ENCODE peak calls at places on chromosome 17, in nine cellular contexts. U is M059J; R is stimulated activated CD8-positive, alpha-beta memory T cell treated with anti-CD3 and anti-CD28 coated beads, Interleukin-4, amount 100 ng/mL, for 1 hour; M is lung; O is mesothelial cell of epicardium; B is activated naive CD8-positive, alpha-beta T cell treated with anti-CD3 and anti-CD28 coated beads, Interleukin-2, amount 50 U/mL, for 24 hours; G is lung microvascular endothelial cell; C is T-helper 1 cell; I is stimulated activated CD4-positive, alpha-beta T cell treated with anti-CD3 and anti-CD28 coated beads, Interleukin-12 subunit alpha, Interleukin-12 subunit beta, amount 100 ng/mL, for 4 hours. V is an unnamed sample.
A peak's percentile ranks its signal among the peaks of the same experiment; 100 is the strongest.

GRCh38 chr17:28744104-28744801 is 442 bp downstream of the TRAF4 start:
- DNase-seq in O (no peak), G (peak; percentile 52), C (peak; percentile 48), M (peak; percentile 50), R (no peak), I (peak; percentile 77), B (peak; percentile 83), U (peak; percentile 47), V (peak; percentile 36)

GRCh38 chr17:37642706-37643105 is 540 bp downstream of the DDX52 start:
- DNase-seq in O (no peak), U (peak; percentile 26), I (no peak), C (no peak), G (peak; percentile 26), B (no peak), M (no peak), R (no peak), V (no peak)

GRCh38 chr17:50832267-50833227 is 2.8 kb upstream of the WFIKKN2 start:
- DNase-seq in R (no peak), M (no peak), C (no peak), B (no peak), O (no peak), U (no peak), I (no peak), G (no peak), V (no peak)

GRCh38 chr17:77110006-77110374 is 30.8 kb upstream of the SEC14L1 start:
- DNase-seq in C (no peak), O (no peak), I (no peak), R (no peak), M (no peak), B (no peak), G (peak; percentile 69), U (peak; percentile 82), V (no peak)

GRCh38 chr17:67390646-67391480 is 13.8 kb downstream of the PITPNC1 start:
- DNase-seq in B (peak; percentile 74), M (peak; percentile 37), C (no peak), O (no peak), R (peak; percentile 40), U (peak; percentile 97), I (peak; percentile 43), G (peak; percentile 30), V (peak; percentile 38)

GRCh38 chr17:21098934-21099687 is 27.7 kb upstream of the DHRS7B start:
- DNase-seq in M (peak; percentile 58), R (no peak), U (peak; percentile 86), I (peak; percentile 57), G (peak; percentile 70), B (peak; percentile 74), C (peak; percentile 18), O (peak; percentile 29), V (peak; percentile 75)

GRCh38 chr17:4944163-4944553 is 4.1 kb downstream of the RNF167 start:
- DNase-seq in R (no peak), M (no peak), C (no peak), B (peak; percentile 56), I (no peak), U (no peak), O (no peak), G (no peak), V (no peak)

GRCh38 chr17:82985973-82986372 is 93.4 kb upstream of the METRNL start:
- DNase-seq in B (peak; percentile 59), O (no peak), M (peak; percentile 29), I (peak; percentile 32), U (no peak), C (peak; percentile 30), G (peak; percentile 71), R (peak; percentile 32), V (no peak)

GRCh38 chr17:75108193-75108592 is 1.6 kb upstream of the ARMC7 start:
- DNase-seq in C (no peak), I (no peak), M (no peak), B (no peak), U (no peak), G (no peak), R (no peak), O (no peak), V (no peak)

GRCh38 chr17:50637829-50638571 is 3.3 kb downstream of the ABCC3 start:
- DNase-seq in I (no peak), R (no peak), B (no peak), C (no peak), G (no peak), U (no peak), M (no peak), O (no peak), V (no peak)

GRCh38 chr17:68457168-68457538 is at the start of gene WIPI1:
- DNase-seq in C (no peak), G (no peak), R (no peak), U (peak; percentile 41), B (no peak), M (peak; percentile 66), O (no peak), I (no peak), V (no peak)

GRCh38 chr17:71180801-71181385 is 939.9 kb upstream of the SOX9 start:
- DNase-seq in G (no peak), O (no peak), M (no peak), C (no peak), R (no peak), I (no peak), B (no peak), U (peak; percentile 94), V (no peak)

GRCh38 chr17:58032691-58033415 is 25.8 kb upstream of the SRSF1 start:
- DNase-seq in G (no peak), O (no peak), B (no peak), M (no peak), I (no peak), U (no peak), C (no peak), R (no peak), V (no peak)

GRCh38 chr17:72677714-72678390 is 414.6 kb downstream of the SLC39A11 start:
- DNase-seq in C (no peak), G (no peak), M (no peak), I (no peak), U (no peak), O (no peak), R (no peak), B (no peak), V (no peak)

GRCh38 chr17:1398900-1399299 is 1.1 kb downstream of the YWHAE start:
- DNase-seq in R (no peak), I (peak; percentile 11), U (peak; percentile 39), G (peak; percentile 62), C (no peak), B (peak; percentile 20), O (no peak), M (no peak), V (no peak)

GRCh38 chr17:76191891-76192290 is 48.4 kb downstream of the RNF157 start:
- DNase-seq in M (no peak), B (no peak), G (peak; percentile 20), O (no peak), C (no peak), U (no peak), R (no peak), I (no peak), V (peak; percentile 33)

GRCh38 chr17:66466933-66467367 is 164.5 kb downstream of the PRKCA start:
- DNase-seq in I (peak; percentile 30), M (peak; percentile 47), R (no peak), U (peak; percentile 98), B (peak; percentile 46), G (peak; percentile 52), C (no peak), O (no peak), V (no peak)

GRCh38 chr17:43401293-43401692 is 2.5 kb downstream of the ARL4D start:
- DNase-seq in M (no peak), I (no peak), R (no peak), B (no peak), U (peak; percentile 97), G (no peak), C (no peak), O (no peak), V (no peak)

GRCh38 chr17:41814195-41814594 is 1.4 kb downstream of the FKBP10 start:
- DNase-seq in B (no peak), G (no peak), R (no peak), O (no peak), I (no peak), U (no peak), M (no peak), C (no peak), V (no peak)

GRCh38 chr17:39212200-39212810 is 12.2 kb downstream of the RPL19 start:
- DNase-seq in M (no peak), I (no peak), O (no peak), B (no peak), C (no peak), G (no peak), U (no peak), R (no peak), V (no peak)

GRCh38 chr17:38454528-38454927 is 26.3 kb downstream of the ARHGAP23 start:
- DNase-seq in I (no peak), B (no peak), G (peak; percentile 87), M (peak; percentile 68), U (peak; percentile 95), C (no peak), R (no peak), O (no peak), V (no peak)

GRCh38 chr17:61456688-61457225 is 4.5 kb downstream of the TBX4 start:
- DNase-seq in M (no peak), I (no peak), G (no peak), B (no peak), C (no peak), U (no peak), O (no peak), R (no peak), V (no peak)

GRCh38 chr17:36937001-36937960 is at the start of gene LHX1:
- DNase-seq in U (peak; percentile 40), M (no peak), C (no peak), R (no peak), O (no peak), G (no peak), I (no peak), B (peak; percentile 22), V (no peak)

GRCh38 chr17:82983510-82984248 is 95.7 kb upstream of the METRNL start:
- DNase-seq in U (no peak), R (no peak), M (peak; percentile 17), G (no peak), B (no peak), O (no peak), I (no peak), C (no peak), V (no peak)

GRCh38 chr17:36593651-36594316 is 2.1 kb downstream of the DHRS11 start:
- DNase-seq in I (no peak), M (no peak), O (no peak), R (no peak), B (no peak), C (no peak), U (no peak), G (no peak), V (no peak)

GRCh38 chr17:61144137-61144536 is 255.5 kb upstream of the TBX2 start:
- DNase-seq in R (no peak), I (no peak), U (no peak), C (no peak), B (no peak), G (no peak), M (no peak), O (no peak), V (no peak)

GRCh38 chr17:48465884-48466283 is 35.9 kb upstream of the SKAP1 start:
- DNase-seq in R (no peak), M (no peak), U (no peak), O (no peak), I (no peak), G (no peak), C (no peak), B (no peak), V (no peak)

GRCh38 chr17:45020354-45021138 is 30.9 kb downstream of the DCAKD start:
- DNase-seq in B (no peak), O (no peak), C (no peak), R (no peak), I (no peak), G (peak; percentile 81), U (no peak), M (no peak), V (no peak)

GRCh38 chr17:65225061-65225460 is 87.9 kb downstream of the RGS9 start:
- DNase-seq in U (no peak), R (no peak), M (no peak), B (no peak), O (no peak), I (no peak), C (no peak), G (no peak), V (no peak)